ENCODE peak calls at places on chromosomes 1 and 21, in eight cellular contexts. Z is brain microvascular endothelial cell; L is fibroblast of the aortic adventitia; A is OCI-LY7; O is CD4-positive, alpha-beta T cell; R is heart right ventricle; T is GM13976; P is WTC11. Y is an unnamed sample.

GRCh38 chr21:33940846-33941245 is 25.2 kb upstream of the ATP5PO start:
- DNase-seq in T (no peak), Z (peak; percentile 28), L (no peak), P (no peak), A (no peak), O (no peak), R (no peak), Y (no peak)

GRCh38 chr1:202656951-202657646 is 53.2 kb downstream of the SYT2 start:
- DNase-seq in Z (peak; percentile 35), O (no peak), T (no peak), R (no peak), P (peak; percentile 85), A (no peak), L (peak; percentile 34), Y (no peak)

GRCh38 chr1:118788372-118788955 is 199.7 kb downstream of the TBX15 start:
- DNase-seq in Z (peak; percentile 91), R (no peak), A (no peak), O (no peak), P (no peak), T (no peak), L (peak; percentile 25), Y (peak; percentile 9)

GRCh38 chr1:20717452-20718342 is at the start of gene KIF17:
- DNase-seq in L (peak; percentile 69), O (peak; percentile 50), A (peak; percentile 21), P (peak; percentile 80), R (peak; percentile 85), T (peak; percentile 87), Z (peak; percentile 56), Y (peak; percentile 65)

GRCh38 chr21:26923986-26924385 is 42.9 kb downstream of the ADAMTS5 start:
- DNase-seq in T (no peak), R (no peak), P (no peak), L (no peak), A (no peak), Z (no peak), O (no peak), Y (no peak)

GRCh38 chr1:25805863-25806225 is 5.9 kb downstream of the SELENON start:
- DNase-seq in A (no peak), T (no peak), O (no peak), Z (no peak), P (no peak), R (no peak), L (peak; percentile 63), Y (no peak)

GRCh38 chr1:19750101-19750881 is 49.4 kb downstream of the TMCO4 start:
- DNase-seq in Z (no peak), O (no peak), P (no peak), A (no peak), T (no peak), R (no peak), L (no peak), Y (no peak)

GRCh38 chr1:210231846-210232523 is 611 bp upstream of the SERTAD4 start:
- DNase-seq in P (no peak), R (peak; percentile 41), Z (no peak), O (no peak), T (no peak), L (peak; percentile 81), A (no peak), Y (no peak)

GRCh38 chr1:180262628-180263488 is 32.8 kb downstream of the LHX4 start:
- DNase-seq in P (no peak), R (no peak), L (peak; percentile 20), A (no peak), O (no peak), Z (no peak), T (no peak), Y (no peak)

GRCh38 chr1:228198977-228199590 is 8.8 kb upstream of the OBSCN start:
- DNase-seq in R (no peak), Z (no peak), O (no peak), A (peak; percentile 29), P (no peak), L (peak; percentile 2), T (no peak), Y (no peak)

GRCh38 chr21:44904141-44904923 is 16.4 kb downstream of the ITGB2 start:
- DNase-seq in P (no peak), Z (no peak), L (no peak), A (no peak), R (no peak), T (no peak), O (no peak), Y (no peak)

GRCh38 chr1:29687601-29688244 is 451.4 kb downstream of the PTPRU start:
- DNase-seq in R (no peak), T (no peak), Z (no peak), L (peak; percentile 14), P (no peak), O (no peak), A (no peak), Y (no peak)

GRCh38 chr1:228463559-228464455 is 23.4 kb upstream of the RNF187 start:
- DNase-seq in L (peak; percentile 44), Z (no peak), R (no peak), T (peak; percentile 68), O (peak; percentile 24), P (peak; percentile 73), A (peak; percentile 95), Y (peak; percentile 82)

DNA sequence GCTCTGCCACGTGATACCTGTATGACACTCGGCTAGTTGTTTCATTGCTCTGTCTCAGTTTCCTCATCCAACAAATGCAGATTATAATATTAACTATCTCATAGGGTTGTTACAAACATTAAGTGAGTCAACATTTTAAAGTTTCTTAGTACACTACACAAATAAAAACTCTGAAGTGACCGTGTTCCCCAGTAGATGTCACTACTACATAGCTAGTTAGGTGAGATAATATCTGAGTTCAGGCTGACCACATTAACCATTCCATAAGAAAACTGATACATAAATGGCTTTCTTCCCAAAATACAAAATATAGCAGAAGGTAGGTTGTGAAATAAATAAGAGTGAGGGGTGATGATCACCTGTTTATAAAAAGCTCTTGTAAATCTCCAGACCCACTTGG is 214.1 kb downstream of the NUF2 start:
- DNase-seq in P (no peak), A (peak; percentile 16), L (peak; percentile 70), T (no peak), Z (peak; percentile 5), R (no peak), O (no peak), Y (peak; percentile 3)
- TF ChIP-seq CTCF in P (no peak), A (peak; percentile 76), L (peak; percentile 50), T (no peak), Z (peak; percentile 14), R (peak; percentile 36), O (no peak), Y (no peak)

DNA sequence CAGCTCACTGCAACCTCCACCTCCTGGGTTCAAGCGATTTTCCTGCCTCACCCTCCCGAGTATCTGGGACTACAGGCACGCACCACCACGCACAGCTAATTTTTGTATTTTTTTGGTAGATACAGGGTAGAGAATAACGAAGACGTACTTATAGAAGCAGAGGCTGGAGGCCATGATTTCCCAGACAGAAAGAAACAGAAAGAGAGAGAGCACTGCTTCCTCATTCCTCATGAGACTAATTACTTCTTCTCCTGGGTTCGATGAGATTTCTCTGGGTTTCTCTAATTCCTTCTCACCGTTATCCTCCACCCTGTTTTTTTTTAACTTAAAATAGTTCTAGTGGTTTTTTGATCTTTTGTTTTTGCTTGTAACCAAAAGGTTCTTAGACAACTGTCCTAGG is 23.4 kb upstream of the PTP4A2 start:
- DNase-seq in A (no peak), R (no peak), Z (no peak), T (no peak), P (no peak), L (no peak), O (no peak), Y (peak; percentile 53)
- TF ChIP-seq CTCF in A (no peak), R (no peak), Z (no peak), T (no peak), P (no peak), L (no peak), O (no peak), Y (no peak)

GRCh38 chr1:70358921-70359564 is 4.5 kb upstream of the ANKRD13C start:
- DNase-seq in P (no peak), R (no peak), Z (no peak), A (no peak), O (no peak), T (peak; percentile 56), L (peak; percentile 44), Y (peak; percentile 47)

GRCh38 chr1:70355111-70355407 is 537 bp upstream of the ANKRD13C start:
- DNase-seq in L (no peak), T (no peak), O (no peak), Z (no peak), A (no peak), R (no peak), P (no peak), Y (no peak)

GRCh38 chr1:70353641-70354331 is 736 bp downstream of the ANKRD13C start:
- DNase-seq in A (no peak), O (no peak), Z (peak; percentile 74), R (peak; percentile 28), P (peak; percentile 35), T (peak; percentile 44), L (peak; percentile 80), Y (peak; percentile 84)

GRCh38 chr1:70353038-70353437 is 1.5 kb downstream of the ANKRD13C start:
- DNase-seq in L (no peak), R (no peak), T (no peak), Z (no peak), A (no peak), P (no peak), O (no peak), Y (no peak)

DNA sequence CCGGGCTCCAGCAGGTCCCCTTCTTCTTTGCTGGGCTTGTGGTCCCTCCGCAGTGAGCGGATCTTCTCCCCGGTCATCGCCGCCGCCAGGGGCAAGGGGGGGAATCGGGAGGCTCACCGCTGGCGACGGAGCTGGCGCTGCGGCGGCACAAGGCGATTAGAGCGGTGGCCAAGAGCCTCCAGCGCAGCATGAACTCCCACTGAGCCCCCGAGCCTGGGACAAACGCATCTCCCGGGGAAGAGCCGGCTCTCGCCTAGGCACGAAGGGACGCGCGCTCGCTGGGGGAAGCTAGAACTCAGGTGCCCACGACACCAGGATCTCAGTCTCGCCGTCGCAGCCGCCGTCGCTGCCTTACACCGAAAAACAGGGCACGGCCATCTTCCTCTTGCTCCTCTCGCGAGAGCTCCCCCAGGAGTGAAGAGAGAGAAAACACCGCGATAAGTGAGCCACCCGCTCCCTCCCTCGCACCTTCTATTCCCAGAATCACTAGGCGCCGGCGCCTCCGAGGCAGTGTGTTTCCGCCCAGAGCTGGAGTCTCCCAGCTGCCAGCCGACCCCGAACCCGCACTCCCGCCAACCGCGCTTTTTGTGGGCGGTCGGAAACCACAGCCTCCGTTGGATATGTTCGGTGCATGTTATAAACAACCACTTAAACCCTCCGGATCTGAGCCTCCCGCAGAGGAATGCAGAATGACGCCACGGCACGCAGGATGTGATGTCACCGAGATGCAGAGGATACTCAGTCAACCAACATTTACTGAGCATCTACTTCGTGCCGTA is at the start of gene ANKRD13C:
- DNase-seq in L (peak; percentile 97), T (peak; percentile 95), A (peak; percentile 96), R (peak; percentile 89), O (peak; percentile 80), P (peak; percentile 94), Z (peak; percentile 95), Y (peak; percentile 96)
- TF ChIP-seq CTCF in L (no peak), T (no peak), A (no peak), R (no peak), O (no peak), P (no peak), Z (peak; percentile 40), Y (no peak)

GRCh38 chr1:35706846-35707245 is 11.8 kb downstream of the C1orf216 start:
- DNase-seq in P (peak; percentile 30), O (no peak), L (no peak), T (no peak), Z (no peak), A (no peak), R (no peak), Y (no peak)

GRCh38 chr1:35708179-35708891 is 10.3 kb downstream of the C1orf216 start:
- DNase-seq in R (no peak), O (no peak), Z (no peak), P (peak; percentile 37), T (no peak), A (no peak), L (no peak), Y (no peak)

GRCh38 chr1:35707253-35708178 is 11.2 kb downstream of the C1orf216 start:
- DNase-seq in O (no peak), R (peak; percentile 18), Z (no peak), P (peak; percentile 75), T (peak; percentile 77), L (no peak), A (no peak), Y (no peak)

GRCh38 chr1:35702540-35702939 is 16.1 kb downstream of the C1orf216 start:
- DNase-seq in L (no peak), Z (no peak), O (no peak), P (no peak), R (no peak), T (no peak), A (no peak), Y (no peak)
- TF ChIP-seq CTCF in L (no peak), Z (peak; percentile 35), O (no peak), P (peak; percentile 12), R (no peak), T (no peak), A (no peak), Y (no peak)

Y was measured in GM12865.